ENCODE peak calls at places on chromosomes 12 and 14, in nine cellular contexts. One of them, this sample, is unnamed.

GRCh38 chr12:47819544-47819901 is 180 bp downstream of the HDAC7 start:
- DNase-seq in neuronal stem cell: no peak
- DNase-seq in stimulated activated CD8-positive, alpha-beta memory T cell treated with anti-CD3 and anti-CD28 coated beads, Interleukin-2, amount 100 ng/mL, for 1 hour: no peak
- DNase-seq in mucosa of descending colon: no peak
- DNase-seq in WTC11: no peak
- DNase-seq in T-helper 9 cell: no peak
- DNase-seq in NCI-H1092 treated with DMSO at 0.1 percent for 48 hours: no peak
- DNase-seq in GM23248: no peak
- DNase-seq in left colon: no peak
- DNase-seq in this sample: no peak

GRCh38 chr14:68884031-68885030 is 91.5 kb upstream of the ZFP36L1 start:
- DNase-seq in neuronal stem cell: no peak
- DNase-seq in stimulated activated CD8-positive, alpha-beta memory T cell treated with anti-CD3 and anti-CD28 coated beads, Interleukin-2, amount 100 ng/mL, for 1 hour: no peak
- DNase-seq in mucosa of descending colon: no peak
- DNase-seq in WTC11: no peak
- DNase-seq in T-helper 9 cell: no peak
- DNase-seq in NCI-H1092 treated with DMSO at 0.1 percent for 48 hours: peak
- DNase-seq in GM23248: peak
- DNase-seq in left colon: peak
- DNase-seq in this sample: peak

GRCh38 chr14:54451178-54451601 is 10.0 kb upstream of the CNIH1 start:
- DNase-seq in neuronal stem cell: no peak
- DNase-seq in stimulated activated CD8-positive, alpha-beta memory T cell treated with anti-CD3 and anti-CD28 coated beads, Interleukin-2, amount 100 ng/mL, for 1 hour: no peak
- DNase-seq in mucosa of descending colon: no peak
- DNase-seq in WTC11: no peak
- DNase-seq in T-helper 9 cell: no peak
- DNase-seq in NCI-H1092 treated with DMSO at 0.1 percent for 48 hours: no peak
- DNase-seq in GM23248: no peak
- DNase-seq in left colon: no peak
- DNase-seq in this sample: no peak

GRCh38 chr12:53995311-53996187 is 4.4 kb upstream of the HOXC9 start:
- DNase-seq in neuronal stem cell: no peak
- DNase-seq in stimulated activated CD8-positive, alpha-beta memory T cell treated with anti-CD3 and anti-CD28 coated beads, Interleukin-2, amount 100 ng/mL, for 1 hour: no peak
- DNase-seq in mucosa of descending colon: peak
- DNase-seq in WTC11: peak
- DNase-seq in T-helper 9 cell: no peak
- DNase-seq in NCI-H1092 treated with DMSO at 0.1 percent for 48 hours: peak
- DNase-seq in GM23248: peak
- DNase-seq in left colon: no peak
- DNase-seq in this sample: peak

GRCh38 chr14:29493849-29494248 is 433.8 kb downstream of the PRKD1 start:
- DNase-seq in neuronal stem cell: no peak
- DNase-seq in stimulated activated CD8-positive, alpha-beta memory T cell treated with anti-CD3 and anti-CD28 coated beads, Interleukin-2, amount 100 ng/mL, for 1 hour: no peak
- DNase-seq in mucosa of descending colon: no peak
- DNase-seq in WTC11: no peak
- DNase-seq in T-helper 9 cell: no peak
- DNase-seq in NCI-H1092 treated with DMSO at 0.1 percent for 48 hours: no peak
- DNase-seq in GM23248: no peak
- DNase-seq in left colon: no peak
- DNase-seq in this sample: no peak

GRCh38 chr14:68779761-68780323 is 13.0 kb downstream of the ZFP36L1 start:
- DNase-seq in neuronal stem cell: no peak
- DNase-seq in stimulated activated CD8-positive, alpha-beta memory T cell treated with anti-CD3 and anti-CD28 coated beads, Interleukin-2, amount 100 ng/mL, for 1 hour: no peak
- DNase-seq in mucosa of descending colon: peak
- DNase-seq in WTC11: no peak
- DNase-seq in T-helper 9 cell: peak
- DNase-seq in NCI-H1092 treated with DMSO at 0.1 percent for 48 hours: no peak
- DNase-seq in GM23248: peak
- DNase-seq in left colon: peak
- DNase-seq in this sample: peak

GRCh38 chr12:45336762-45337596 is 121.1 kb downstream of the ANO6 start:
- DNase-seq in neuronal stem cell: no peak
- DNase-seq in stimulated activated CD8-positive, alpha-beta memory T cell treated with anti-CD3 and anti-CD28 coated beads, Interleukin-2, amount 100 ng/mL, for 1 hour: no peak
- DNase-seq in mucosa of descending colon: no peak
- DNase-seq in WTC11: no peak
- DNase-seq in T-helper 9 cell: no peak
- DNase-seq in NCI-H1092 treated with DMSO at 0.1 percent for 48 hours: no peak
- DNase-seq in GM23248: peak
- DNase-seq in left colon: no peak
- DNase-seq in this sample: peak

GRCh38 chr14:93007225-93007997 is 84.5 kb downstream of the CHGA start:
- DNase-seq in neuronal stem cell: no peak
- DNase-seq in stimulated activated CD8-positive, alpha-beta memory T cell treated with anti-CD3 and anti-CD28 coated beads, Interleukin-2, amount 100 ng/mL, for 1 hour: no peak
- DNase-seq in mucosa of descending colon: peak
- DNase-seq in WTC11: no peak
- DNase-seq in T-helper 9 cell: no peak
- DNase-seq in NCI-H1092 treated with DMSO at 0.1 percent for 48 hours: no peak
- DNase-seq in GM23248: peak
- DNase-seq in left colon: peak
- DNase-seq in this sample: peak

GRCh38 chr12:56081393-56082347 is 1.7 kb downstream of the ERBB3 start:
- DNase-seq in neuronal stem cell: no peak
- DNase-seq in stimulated activated CD8-positive, alpha-beta memory T cell treated with anti-CD3 and anti-CD28 coated beads, Interleukin-2, amount 100 ng/mL, for 1 hour: no peak
- DNase-seq in mucosa of descending colon: peak
- DNase-seq in WTC11: peak
- DNase-seq in T-helper 9 cell: no peak
- DNase-seq in NCI-H1092 treated with DMSO at 0.1 percent for 48 hours: no peak
- DNase-seq in GM23248: no peak
- DNase-seq in left colon: peak
- DNase-seq in this sample: no peak

GRCh38 chr14:60356921-60357550 is 108.0 kb downstream of the PPM1A start:
- DNase-seq in neuronal stem cell: peak
- DNase-seq in stimulated activated CD8-positive, alpha-beta memory T cell treated with anti-CD3 and anti-CD28 coated beads, Interleukin-2, amount 100 ng/mL, for 1 hour: no peak
- DNase-seq in mucosa of descending colon: no peak
- DNase-seq in WTC11: peak
- DNase-seq in T-helper 9 cell: no peak
- DNase-seq in NCI-H1092 treated with DMSO at 0.1 percent for 48 hours: peak
- DNase-seq in GM23248: no peak
- DNase-seq in left colon: no peak
- DNase-seq in this sample: no peak

GRCh38 chr14:51188566-51189185 is 51.4 kb upstream of the TMX1 start:
- DNase-seq in neuronal stem cell: no peak
- DNase-seq in stimulated activated CD8-positive, alpha-beta memory T cell treated with anti-CD3 and anti-CD28 coated beads, Interleukin-2, amount 100 ng/mL, for 1 hour: no peak
- DNase-seq in mucosa of descending colon: no peak
- DNase-seq in WTC11: no peak
- DNase-seq in T-helper 9 cell: no peak
- DNase-seq in NCI-H1092 treated with DMSO at 0.1 percent for 48 hours: no peak
- DNase-seq in GM23248: peak
- DNase-seq in left colon: no peak
- DNase-seq in this sample: no peak

GRCh38 chr12:45703942-45704341 is 25.6 kb upstream of the ARID2 start:
- DNase-seq in neuronal stem cell: no peak
- DNase-seq in stimulated activated CD8-positive, alpha-beta memory T cell treated with anti-CD3 and anti-CD28 coated beads, Interleukin-2, amount 100 ng/mL, for 1 hour: no peak
- DNase-seq in mucosa of descending colon: no peak
- DNase-seq in WTC11: no peak
- DNase-seq in T-helper 9 cell: no peak
- DNase-seq in NCI-H1092 treated with DMSO at 0.1 percent for 48 hours: no peak
- DNase-seq in GM23248: peak
- DNase-seq in left colon: no peak
- DNase-seq in this sample: peak

GRCh38 chr14:96167224-96168148 is 37.2 kb upstream of the BDKRB2 start:
- DNase-seq in neuronal stem cell: no peak
- DNase-seq in stimulated activated CD8-positive, alpha-beta memory T cell treated with anti-CD3 and anti-CD28 coated beads, Interleukin-2, amount 100 ng/mL, for 1 hour: no peak
- DNase-seq in mucosa of descending colon: peak
- DNase-seq in WTC11: no peak
- DNase-seq in T-helper 9 cell: no peak
- DNase-seq in NCI-H1092 treated with DMSO at 0.1 percent for 48 hours: no peak
- DNase-seq in GM23248: peak
- DNase-seq in left colon: no peak
- DNase-seq in this sample: peak

GRCh38 chr12:81176796-81177195 is 98.9 kb downstream of the ACSS3 start:
- DNase-seq in neuronal stem cell: no peak
- DNase-seq in stimulated activated CD8-positive, alpha-beta memory T cell treated with anti-CD3 and anti-CD28 coated beads, Interleukin-2, amount 100 ng/mL, for 1 hour: no peak
- DNase-seq in mucosa of descending colon: no peak
- DNase-seq in WTC11: no peak
- DNase-seq in T-helper 9 cell: no peak
- DNase-seq in NCI-H1092 treated with DMSO at 0.1 percent for 48 hours: no peak
- DNase-seq in GM23248: peak
- DNase-seq in left colon: no peak
- DNase-seq in this sample: no peak

GRCh38 chr14:35365130-35366047 is 39.2 kb downstream of the NFKBIA start:
- DNase-seq in neuronal stem cell: no peak
- DNase-seq in stimulated activated CD8-positive, alpha-beta memory T cell treated with anti-CD3 and anti-CD28 coated beads, Interleukin-2, amount 100 ng/mL, for 1 hour: peak
- DNase-seq in mucosa of descending colon: peak
- DNase-seq in WTC11: no peak
- DNase-seq in T-helper 9 cell: no peak
- DNase-seq in NCI-H1092 treated with DMSO at 0.1 percent for 48 hours: no peak
- DNase-seq in GM23248: peak
- DNase-seq in left colon: peak
- DNase-seq in this sample: peak

GRCh38 chr14:105931808-105932483 is 405.6 kb downstream of the TMEM121 start:
- DNase-seq in neuronal stem cell: no peak
- DNase-seq in stimulated activated CD8-positive, alpha-beta memory T cell treated with anti-CD3 and anti-CD28 coated beads, Interleukin-2, amount 100 ng/mL, for 1 hour: no peak
- DNase-seq in mucosa of descending colon: no peak
- DNase-seq in WTC11: no peak
- DNase-seq in T-helper 9 cell: no peak
- DNase-seq in NCI-H1092 treated with DMSO at 0.1 percent for 48 hours: peak
- DNase-seq in GM23248: no peak
- DNase-seq in left colon: no peak
- DNase-seq in this sample: no peak

GRCh38 chr12:51365276-51365675 is 18.8 kb upstream of the CELA1 start:
- DNase-seq in neuronal stem cell: no peak
- DNase-seq in stimulated activated CD8-positive, alpha-beta memory T cell treated with anti-CD3 and anti-CD28 coated beads, Interleukin-2, amount 100 ng/mL, for 1 hour: no peak
- DNase-seq in mucosa of descending colon: no peak
- DNase-seq in WTC11: no peak
- DNase-seq in T-helper 9 cell: no peak
- DNase-seq in NCI-H1092 treated with DMSO at 0.1 percent for 48 hours: no peak
- DNase-seq in GM23248: no peak
- DNase-seq in left colon: no peak
- DNase-seq in this sample: no peak

GRCh38 chr12:47021298-47021697 is 58.1 kb upstream of the PCED1B start:
- DNase-seq in neuronal stem cell: peak
- DNase-seq in stimulated activated CD8-positive, alpha-beta memory T cell treated with anti-CD3 and anti-CD28 coated beads, Interleukin-2, amount 100 ng/mL, for 1 hour: no peak
- DNase-seq in mucosa of descending colon: peak
- DNase-seq in WTC11: no peak
- DNase-seq in T-helper 9 cell: no peak
- DNase-seq in NCI-H1092 treated with DMSO at 0.1 percent for 48 hours: peak
- DNase-seq in GM23248: peak
- DNase-seq in left colon: no peak
- DNase-seq in this sample: peak

This sample was measured in kidney tubule cell.